ENCODE peak calls at places on chromosomes 5 and 9, in four cellular contexts. D is HFFc6, M is pancreas, S is prostate gland. Y is an unnamed sample.

GRCh38 chr9:37036237-37037136 is 2.4 kb upstream of the PAX5 start:
- DNase-seq in D (no peak), M (peak), S (peak), Y (no peak)

GRCh38 chr5:1771149-1772065 is 28.2 kb downstream of the MRPL36 start:
- DNase-seq in D (no peak), M (peak), S (no peak), Y (no peak)

GRCh38 chr5:3217114-3217513 is 378.5 kb upstream of the IRX1 start:
- DNase-seq in D (no peak), M (no peak), S (no peak), Y (no peak)

GRCh38 chr9:16689352-16689938 is 181.0 kb downstream of the BNC2 start:
- DNase-seq in D (no peak), M (no peak), S (peak), Y (no peak)

GRCh38 chr5:136025900-136026299 is 2.9 kb upstream of the TGFBI start:
- DNase-seq in D (no peak), M (no peak), S (no peak), Y (no peak)

GRCh38 chr5:90162324-90162723 is 247.2 kb downstream of the CETN3 start:
- DNase-seq in D (no peak), M (no peak), S (no peak), Y (no peak)

GRCh38 chr5:59765446-59765845 is 128.1 kb downstream of the PDE4D start:
- DNase-seq in D (no peak), M (no peak), S (no peak), Y (no peak)

GRCh38 chr9:83041771-83042170 is 21.2 kb downstream of the RASEF start:
- DNase-seq in D (no peak), M (no peak), S (no peak), Y (peak)

GRCh38 chr9:133614678-133615077 is 5.5 kb upstream of the FAM163B start:
- DNase-seq in D (no peak), M (no peak), S (no peak), Y (no peak)

GRCh38 chr5:180315762-180316212 is 23.9 kb upstream of the MAPK9 start:
- DNase-seq in D (no peak), M (peak), S (peak), Y (no peak)

GRCh38 chr5:114305402-114306207 is 56.3 kb upstream of the KCNN2 start:
- DNase-seq in D (peak), M (no peak), S (no peak), Y (no peak)

GRCh38 chr5:181260720-181261319 is at the start of gene TRIM52:
- DNase-seq in D (peak), M (peak), S (peak), Y (peak)

GRCh38 chr5:105868038-105868775 is 1802.5 kb downstream of the EFNA5 start:
- DNase-seq in D (no peak), M (no peak), S (no peak), Y (no peak)

GRCh38 chr5:103407399-103407798 is 148.8 kb downstream of the MACIR start:
- DNase-seq in D (peak), M (no peak), S (no peak), Y (no peak)

GRCh38 chr9:92975452-92975770 is 28.1 kb downstream of the FGD3 start:
- DNase-seq in D (no peak), M (no peak), S (no peak), Y (peak)

GRCh38 chr9:131367445-131367844 is 26.4 kb upstream of the PRRC2B start:
- DNase-seq in D (no peak), M (no peak), S (no peak), Y (no peak)

GRCh38 chr9:132832171-132832570 is 45.9 kb downstream of the AK8 start:
- DNase-seq in D (no peak), M (peak), S (no peak), Y (no peak)

GRCh38 chr5:120314201-120314600 is 149.9 kb upstream of the PRR16 start:
- DNase-seq in D (peak), M (no peak), S (no peak), Y (no peak)

GRCh38 chr5:150434502-150434901 is 15.0 kb downstream of the RPS14 start:
- DNase-seq in D (peak), M (no peak), S (peak), Y (no peak)

GRCh38 chr5:4640793-4641192 is 499.3 kb upstream of the ADAMTS16 start:
- DNase-seq in D (no peak), M (no peak), S (no peak), Y (peak)

GRCh38 chr9:105318729-105319513 is 74.5 kb downstream of the SLC44A1 start:
- DNase-seq in D (no peak), M (no peak), S (no peak), Y (no peak)

GRCh38 chr9:113857875-113858274 is 18.2 kb upstream of the ZNF618 start:
- DNase-seq in D (no peak), M (no peak), S (no peak), Y (peak)

GRCh38 chr5:143536364-143536763 is 132.9 kb upstream of the NR3C1 start:
- DNase-seq in D (peak), M (no peak), S (no peak), Y (no peak)

GRCh38 chr9:131390990-131391389 is 2.9 kb upstream of the PRRC2B start:
- DNase-seq in D (no peak), M (no peak), S (no peak), Y (no peak)

GRCh38 chr5:1517838-1518237 is 5.9 kb downstream of the LPCAT1 start:
- DNase-seq in D (no peak), M (peak), S (no peak), Y (no peak)

GRCh38 chr9:93902051-93902779 is 52.9 kb downstream of the BARX1 start:
- DNase-seq in D (no peak), M (peak), S (no peak), Y (no peak)

GRCh38 chr5:119330367-119331183 is 25.2 kb upstream of the TNFAIP8 start:
- DNase-seq in D (no peak), M (no peak), S (no peak), Y (no peak)

GRCh38 chr9:91185193-91185886 is 176.4 kb downstream of the AUH start:
- DNase-seq in D (no peak), M (no peak), S (no peak), Y (no peak)

GRCh38 chr9:123834907-123835562 is 94.9 kb downstream of the DENND1A start:
- DNase-seq in D (no peak), M (no peak), S (no peak), Y (no peak)

GRCh38 chr5:37905230-37905629 is 65.4 kb upstream of the GDNF start:
- DNase-seq in D (no peak), M (no peak), S (no peak), Y (no peak)
- TF ChIP-seq CTCF in D (no peak), M (no peak), S (no peak), Y (no peak)

GRCh38 chr9:34253460-34253837 is 74.6 kb downstream of the UBAP1 start:
- DNase-seq in D (peak), M (no peak), S (no peak), Y (no peak)
- TF ChIP-seq CTCF in D (no peak), M (no peak), S (peak), Y (peak)

GRCh38 chr5:6700686-6701355 is 12.4 kb upstream of the TENT4A start:
- DNase-seq in D (no peak), M (no peak), S (no peak), Y (peak)
- TF ChIP-seq CTCF in D (no peak), M (no peak), S (no peak), Y (no peak)

DNA sequence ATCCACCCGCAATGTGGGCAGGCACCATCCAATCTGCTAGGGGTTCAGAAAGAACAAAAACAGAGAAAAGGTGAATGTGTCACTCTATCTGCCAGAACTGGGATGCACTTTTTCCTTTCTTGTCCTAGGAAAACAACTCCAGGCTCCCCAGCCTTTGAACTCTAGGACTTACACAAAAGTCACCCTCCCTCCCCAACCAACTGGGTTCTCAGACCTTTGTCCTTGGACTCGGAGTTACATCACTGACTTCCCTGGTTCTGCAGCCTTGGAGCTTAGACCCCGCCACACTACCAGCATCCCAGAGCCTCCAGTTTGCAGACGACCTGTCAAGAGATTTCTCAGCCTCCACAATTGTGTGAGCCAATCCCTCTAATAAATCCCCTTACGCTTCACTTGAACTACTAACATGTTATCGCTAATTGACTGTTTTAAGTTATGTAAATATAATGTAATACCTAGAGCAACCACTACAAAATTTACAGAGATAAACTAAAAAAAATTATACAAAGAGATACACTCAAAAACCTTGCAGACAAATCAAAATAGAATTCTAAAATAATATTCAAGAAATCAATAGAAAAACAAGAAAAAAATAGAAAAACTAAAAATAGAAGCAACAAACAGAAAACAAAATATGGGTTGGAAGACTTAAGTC is 5.3 kb upstream of the UBLCP1 start:
- DNase-seq in D (no peak), M (no peak), S (no peak), Y (no peak)
- TF ChIP-seq CTCF in D (peak), M (peak), S (no peak), Y (no peak)

DNA sequence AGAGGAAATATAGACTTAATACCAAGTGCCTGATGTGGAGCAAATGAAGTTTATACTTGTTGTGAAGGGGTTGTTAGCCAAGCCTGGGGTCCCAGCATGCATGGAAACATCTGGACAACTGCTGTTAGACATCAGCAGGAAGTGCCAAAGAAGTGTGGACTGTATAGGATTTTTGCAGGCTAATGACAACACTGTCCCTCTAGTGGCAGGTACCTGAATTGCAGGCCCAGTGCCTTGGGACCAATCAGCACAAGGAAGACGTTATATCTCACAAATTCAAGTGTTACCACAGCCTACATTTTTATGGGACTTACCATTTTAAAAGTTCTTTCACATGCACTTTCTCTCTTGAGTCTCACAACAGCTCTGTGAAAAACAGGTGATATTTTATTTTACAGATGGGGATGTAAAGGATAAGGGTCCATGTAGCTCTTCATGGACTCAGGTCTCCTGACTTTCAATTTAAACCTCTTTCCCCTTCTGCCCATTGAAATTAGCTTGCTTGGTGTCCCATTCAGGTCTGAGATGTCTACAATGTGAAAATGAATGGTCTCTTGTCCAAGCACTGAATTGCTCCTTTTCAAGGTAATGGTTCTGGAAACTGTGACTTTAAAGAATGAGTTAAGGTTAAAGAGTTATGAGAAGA is 89.0 kb upstream of the MAP1B start:
- DNase-seq in D (peak), M (peak), S (no peak), Y (peak)
- TF ChIP-seq CTCF in D (peak), M (peak), S (peak), Y (peak)

DNA sequence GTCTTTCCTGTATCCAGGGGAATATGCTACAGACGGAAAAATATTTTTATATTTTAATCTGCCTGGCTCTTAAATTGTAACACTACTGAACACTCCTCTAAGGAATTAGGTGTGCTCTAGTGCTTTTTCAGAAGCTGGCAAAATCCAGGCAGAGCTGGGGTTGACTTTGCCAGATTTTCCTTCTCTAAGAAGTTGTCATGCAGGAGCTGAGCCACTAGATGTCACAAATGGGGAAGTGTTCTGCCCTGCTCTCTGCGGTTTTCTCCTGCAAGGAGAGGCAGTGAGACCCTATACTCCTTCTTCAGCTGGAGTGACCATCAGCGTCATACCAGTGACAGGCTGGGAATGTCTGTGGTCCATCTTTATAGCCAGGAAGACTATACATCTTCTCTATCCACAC is 112.5 kb downstream of the HAPLN1 start:
- DNase-seq in D (peak), M (no peak), S (no peak), Y (peak)
- TF ChIP-seq CTCF in D (peak), M (no peak), S (no peak), Y (no peak)

DNA sequence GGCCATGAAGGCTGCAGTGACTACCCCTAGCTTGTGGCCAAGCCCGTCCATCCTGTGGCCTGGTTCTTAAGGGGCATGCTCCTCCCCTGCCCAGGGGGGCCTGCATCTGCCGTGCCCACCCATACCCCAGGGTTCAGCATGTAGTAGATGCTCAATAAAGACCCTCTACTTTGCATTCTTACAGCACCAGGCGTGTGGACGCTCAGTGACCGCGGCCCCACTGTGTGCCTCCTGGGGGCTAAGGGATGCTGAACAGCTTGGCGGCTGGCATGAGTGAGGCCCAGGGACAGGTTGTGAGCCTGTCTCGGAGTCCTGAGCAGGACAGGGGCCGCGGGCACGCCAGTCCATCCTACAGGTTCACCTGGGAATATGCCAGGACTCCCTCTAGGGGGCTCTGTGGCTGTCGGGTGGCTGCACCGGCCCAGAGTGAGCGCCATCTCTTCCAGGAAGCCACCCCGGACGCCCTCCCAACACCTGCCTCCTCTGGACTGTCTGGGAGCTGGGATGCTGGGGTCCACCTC is 9.1 kb downstream of the NOTCH1 start:
- DNase-seq in D (no peak), M (no peak), S (no peak), Y (no peak)
- TF ChIP-seq CTCF in D (peak), M (no peak), S (no peak), Y (no peak)

Y was measured in esophagus muscularis mucosa.